ENCODE peak calls at places on chromosomes 1 and 21, in five cellular contexts. C is NT2/D1, F is tibial artery, J is OCI-LY7, D is brain microvascular endothelial cell. Y is an unnamed sample.
A peak's percentile ranks its signal among the peaks of the same experiment; 100 is the strongest.

GRCh38 chr1:56095924-56096655 is 483.3 kb downstream of the PLPP3 start:
- DNase-seq in D (peak; percentile 86), F (peak; percentile 42), C (no peak), J (no peak), Y (no peak)

GRCh38 chr1:158496379-158496778 is 24.4 kb downstream of the OR10R2 start:
- DNase-seq in D (no peak), J (peak; percentile 24), F (no peak), C (peak; percentile 47), Y (peak; percentile 91)

GRCh38 chr1:17239420-17239819 is 9.5 kb upstream of the PADI3 start:
- DNase-seq in J (peak; percentile 82), C (peak; percentile 88), F (no peak), D (peak; percentile 90), Y (peak; percentile 73)

GRCh38 chr1:66043186-66043585 is 250.5 kb downstream of the PDE4B start:
- DNase-seq in C (no peak), D (no peak), J (no peak), F (no peak), Y (no peak)

GRCh38 chr1:24790490-24790889 is 45.2 kb downstream of the CLIC4 start:
- DNase-seq in C (no peak), F (no peak), D (no peak), J (no peak), Y (no peak)

GRCh38 chr1:66302810-66303209 is 231.1 kb upstream of the SGIP1 start:
- DNase-seq in J (no peak), F (no peak), D (no peak), C (no peak), Y (peak; percentile 19)

GRCh38 chr1:178540204-178540603 is 27.3 kb downstream of the TEX35 start:
- DNase-seq in C (no peak), J (no peak), F (no peak), D (no peak), Y (no peak)

GRCh38 chr1:221174598-221174997 is 295.4 kb downstream of the HLX start:
- DNase-seq in D (no peak), C (peak; percentile 40), J (no peak), F (peak; percentile 49), Y (no peak)

GRCh38 chr21:33703750-33704606 is 61.7 kb downstream of the ITSN1 start:
- DNase-seq in C (no peak), D (no peak), J (no peak), F (no peak), Y (no peak)

GRCh38 chr1:232873931-232874330 is 68.7 kb downstream of the MAP10 start:
- DNase-seq in F (no peak), C (no peak), D (no peak), J (no peak), Y (no peak)

GRCh38 chr1:97247196-97247595 is 525.6 kb downstream of the PTBP2 start:
- DNase-seq in C (no peak), J (no peak), D (no peak), F (no peak), Y (no peak)

GRCh38 chr1:6688001-6688400 is 13.6 kb downstream of the DNAJC11 start:
- DNase-seq in F (no peak), D (peak; percentile 13), J (no peak), C (no peak), Y (no peak)

GRCh38 chr1:105874621-105875020 is 1181.9 kb upstream of the PRMT6 start:
- DNase-seq in D (no peak), C (no peak), J (peak; percentile 12), F (no peak), Y (no peak)

GRCh38 chr1:151990856-151991198 is 2.8 kb downstream of the S100A10 start:
- DNase-seq in D (peak; percentile 77), F (no peak), J (no peak), C (no peak), Y (no peak)

DNA sequence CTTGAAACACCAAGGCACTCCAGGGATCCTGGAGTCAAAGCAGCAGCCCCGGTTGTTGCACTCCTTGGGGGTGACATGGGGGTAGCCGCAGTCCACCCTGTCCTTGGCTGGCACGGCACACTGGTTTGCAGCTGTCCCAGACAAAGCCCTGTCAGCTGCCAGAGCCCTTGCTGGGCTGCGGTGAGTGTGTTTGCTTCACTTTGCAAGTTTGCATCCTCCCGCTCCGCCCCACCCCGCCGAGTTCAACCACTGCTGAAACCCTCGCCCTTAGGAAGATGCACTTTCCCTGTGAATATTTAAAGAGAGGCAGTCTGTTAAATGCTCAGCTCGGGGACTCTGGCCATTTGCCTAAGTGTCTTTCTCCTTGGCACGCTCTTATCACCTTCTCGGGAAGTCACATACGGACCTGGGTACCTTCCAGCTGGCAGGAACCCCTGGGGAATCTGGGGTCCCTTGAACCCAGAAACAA is 1.7 kb downstream of the TFF3 start:
- DNase-seq in C (peak; percentile 75), F (no peak), D (no peak), J (no peak), Y (no peak)
- H3K4me3 ChIP-seq in C (no peak overlapping the region), F (no peak overlapping the region), D (no peak overlapping the region), J (no peak overlapping the region), Y (no peak overlapping the region)

GRCh38 chr1:180953791-180954721 is 41.4 kb downstream of the KIAA1614 start:
- DNase-seq in D (no peak), C (no peak), J (peak; percentile 26), F (peak; percentile 49), Y (no peak)
- H3K4me3 ChIP-seq in D (peak overlapping the region; percentile 55), C (no peak overlapping the region), J (peak overlapping the region; percentile 45), F (peak overlapping the region; percentile 53), Y (no peak overlapping the region)

GRCh38 chr1:10901894-10902805 is 105.7 kb upstream of the CASZ1 start:
- DNase-seq in D (no peak), C (no peak), J (no peak), F (no peak), Y (no peak)

GRCh38 chr1:10900691-10901090 is 104.2 kb upstream of the CASZ1 start:
- DNase-seq in D (no peak), J (no peak), C (no peak), F (no peak), Y (no peak)

GRCh38 chr1:10900265-10900651 is 103.8 kb upstream of the CASZ1 start:
- DNase-seq in C (no peak), F (no peak), D (no peak), J (no peak), Y (no peak)

GRCh38 chr1:10899490-10900264 is 103.2 kb upstream of the CASZ1 start:
- DNase-seq in F (no peak), D (no peak), J (no peak), C (no peak), Y (no peak)

DNA sequence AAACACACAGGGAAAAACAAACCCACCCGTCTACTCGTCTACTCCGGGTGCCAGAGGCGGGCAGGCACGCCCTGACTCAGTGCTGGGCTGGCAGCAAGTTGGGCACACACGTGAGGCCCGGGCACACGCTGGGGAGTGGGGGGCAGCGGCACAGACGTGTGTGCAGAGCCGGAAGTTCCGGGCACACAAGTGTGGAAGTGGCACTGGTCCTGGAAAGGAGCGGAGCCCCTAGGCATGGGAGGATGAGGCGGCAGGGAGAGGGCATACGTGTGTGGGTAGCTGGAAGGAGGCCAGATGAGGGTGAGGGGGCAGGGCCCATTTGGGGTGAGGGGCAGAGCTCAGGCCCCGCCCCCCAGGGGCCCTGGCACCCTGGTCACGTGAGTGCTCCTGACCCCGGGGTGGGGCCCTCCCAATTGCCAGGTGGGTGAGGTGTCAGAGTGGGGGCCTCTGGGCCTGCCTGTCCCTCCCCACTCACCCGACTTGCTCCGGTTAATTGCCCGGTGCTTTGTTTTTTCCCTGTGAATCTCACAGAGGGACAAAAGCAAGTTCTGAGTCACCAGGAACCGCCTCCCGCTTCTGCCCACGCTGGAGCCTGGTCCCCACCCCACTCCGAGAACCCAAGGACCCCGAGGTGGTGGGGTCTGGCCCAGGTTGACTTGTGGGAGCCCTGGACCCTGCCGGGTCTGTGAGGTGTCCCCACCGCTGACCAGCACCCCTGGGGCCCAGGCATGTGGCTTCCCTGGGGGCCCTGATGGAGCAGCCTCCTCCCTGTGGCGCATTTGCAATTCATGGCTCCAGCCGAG is 104.8 kb upstream of the CASZ1 start:
- DNase-seq in D (no peak), F (no peak), J (no peak), C (no peak), Y (no peak)
- H3K4me3 ChIP-seq in D (no peak overlapping the region), F (no peak overlapping the region), J (no peak overlapping the region), C (peak overlapping the region; percentile 35), Y (no peak overlapping the region)

GRCh38 chr1:38873027-38873969 is at the start of gene MYCBP:
- DNase-seq in D (peak; percentile 94), J (peak; percentile 97), C (peak; percentile 99), F (peak; percentile 93), Y (peak; percentile 95)

GRCh38 chr1:38872401-38873026 is 634 bp downstream of the MYCBP start:
- DNase-seq in J (peak; percentile 59), C (peak; percentile 15), D (no peak), F (no peak), Y (no peak)

GRCh38 chr1:38870996-38871395 is 2.2 kb downstream of the MYCBP start:
- DNase-seq in D (no peak), J (no peak), F (no peak), C (no peak), Y (no peak)

GRCh38 chr1:38881487-38881886 is at the start of gene GJA9:
- DNase-seq in C (no peak), D (no peak), F (no peak), J (no peak), Y (no peak)

DNA sequence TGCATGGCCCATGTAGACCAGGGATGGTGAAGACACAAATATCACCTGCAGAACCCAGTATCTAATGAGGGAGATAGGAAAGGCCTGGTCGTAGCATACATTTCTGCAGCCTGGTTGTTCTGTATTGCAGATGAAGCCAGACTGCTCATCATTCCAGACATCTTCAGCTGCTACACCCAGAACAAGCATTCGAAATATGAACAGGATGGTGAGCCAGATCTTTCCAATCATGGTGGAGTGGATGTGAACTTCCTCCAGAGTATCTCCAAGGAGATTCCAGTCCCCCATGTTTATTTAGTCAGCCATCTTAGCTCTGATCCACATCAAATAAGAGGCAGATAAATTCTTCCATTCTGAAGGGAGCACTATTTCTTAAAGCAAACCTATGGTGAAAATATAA is 2.7 kb upstream of the MYCBP start:
- DNase-seq in D (no peak), F (no peak), J (no peak), C (no peak), Y (no peak)
- H3K4me3 ChIP-seq in D (no peak overlapping the region), F (no peak overlapping the region), J (no peak overlapping the region), C (no peak overlapping the region), Y (no peak overlapping the region)